ENCODE peak calls at places on chromosomes 12 and 14, in eight cellular contexts. U is pancreas, B is Panc1, N is tibial nerve, A is right lobe of liver, H is cardiac muscle cell, S is colonic mucosa, R is A549. O is an unnamed sample. For H3K4me1, the result is how much of the 10 kb centered on the place peaks cover.

GRCh38 chr12:13851828-13852227 is 129.6 kb downstream of the GRIN2B start:
- DNase-seq in U (no peak), B (no peak), N (no peak), A (no peak), H (no peak), S (no peak), R (peak), O (peak)

GRCh38 chr12:105221588-105222325 is 14.2 kb downstream of the APPL2 start:
- DNase-seq in U (no peak), B (no peak), N (no peak), A (no peak), H (no peak), S (no peak), R (no peak), O (no peak)

GRCh38 chr14:106308839-106309389 is 782.5 kb downstream of the TMEM121 start:
- DNase-seq in U (peak), B (peak), N (no peak), A (no peak), H (no peak), S (peak), R (peak), O (no peak)

GRCh38 chr12:118980407-118981014 is 830 bp upstream of the SRRM4 start:
- DNase-seq in U (no peak), B (no peak), N (no peak), A (no peak), H (no peak), S (no peak), R (no peak), O (no peak)

GRCh38 chr12:92369643-92370042 is 224.0 kb upstream of the BTG1 start:
- DNase-seq in U (no peak), B (no peak), N (no peak), A (no peak), H (no peak), S (no peak), R (peak), O (no peak)

GRCh38 chr12:86727151-86727550 is 471.0 kb upstream of the MGAT4C start:
- DNase-seq in U (no peak), B (no peak), N (no peak), A (no peak), H (peak), S (no peak), R (peak), O (no peak)

GRCh38 chr12:91818236-91819131 is 327.2 kb downstream of the BTG1 start:
- DNase-seq in U (no peak), B (no peak), N (no peak), A (no peak), H (no peak), S (no peak), R (no peak), O (no peak)

GRCh38 chr14:72433511-72433910 is 460.4 kb downstream of the DPF3 start:
- DNase-seq in U (no peak), B (no peak), N (no peak), A (no peak), H (peak), S (no peak), R (peak), O (no peak)

GRCh38 chr12:124371366-124371765 is 76.5 kb downstream of the RFLNA start:
- DNase-seq in U (no peak), B (no peak), N (no peak), A (peak), H (no peak), S (no peak), R (no peak), O (no peak)
- H3K4me1 ChIP-seq in U (under half), B (half or more), N (under half), A (under half), H (under half), S (under half), R (half or more), O (half or more)

DNA sequence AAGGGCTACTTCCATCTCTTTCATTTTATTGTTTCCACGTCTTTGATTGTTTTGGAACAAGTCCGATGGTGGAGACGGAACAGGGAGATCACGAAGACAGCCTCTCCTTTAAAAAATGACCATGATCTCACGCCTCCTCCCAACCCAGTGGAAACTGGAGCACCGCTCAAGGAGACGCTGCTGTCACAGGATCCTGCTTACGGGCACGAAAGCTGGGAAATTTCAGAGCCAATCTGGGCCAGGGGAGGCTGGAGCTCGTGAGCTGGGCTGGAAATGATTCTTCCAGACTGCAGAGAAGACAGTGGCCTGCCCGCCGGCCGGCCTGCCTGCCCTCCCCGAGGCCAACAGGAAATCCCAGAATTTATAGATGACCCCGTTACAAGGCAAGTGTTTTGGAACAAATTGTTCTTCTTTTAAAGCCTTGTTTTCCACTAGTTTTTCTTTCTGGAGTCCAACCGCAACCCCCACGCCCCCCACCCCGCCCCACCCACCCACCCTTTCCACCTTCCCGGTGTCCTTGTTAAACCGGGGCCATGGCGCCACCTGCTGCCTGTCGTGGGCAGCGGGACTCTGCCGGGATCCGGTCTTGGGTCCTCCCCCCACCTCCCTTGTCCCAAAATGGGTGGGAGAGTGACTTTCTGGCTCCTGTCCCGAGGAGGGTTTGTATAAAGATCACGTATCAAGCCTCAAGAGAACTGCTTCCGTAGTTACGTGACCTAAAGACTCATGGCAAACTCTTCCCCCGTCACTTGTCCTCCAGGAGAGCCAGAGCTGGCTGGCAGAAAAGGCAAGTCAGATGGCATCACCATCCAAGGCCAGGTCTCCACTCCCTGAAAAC is 40.3 kb downstream of the MAP1LC3B2 start:
- DNase-seq in U (peak), B (no peak), N (peak), A (peak), H (peak), S (peak), R (peak), O (peak)
- TF ChIP-seq CTCF in U (peak), B (peak), N (peak), A (peak), H (peak), S (peak), R (peak), O (peak)

GRCh38 chr12:12721251-12721689 is 4.1 kb downstream of the CDKN1B start:
- DNase-seq in U (no peak), B (no peak), N (no peak), A (no peak), H (no peak), S (peak), R (peak), O (peak)

GRCh38 chr12:12723681-12724420 is 6.7 kb downstream of the CDKN1B start:
- DNase-seq in U (peak), B (no peak), N (peak), A (peak), H (peak), S (peak), R (peak), O (peak)

GRCh38 chr12:12722351-12723146 is 5.4 kb downstream of the CDKN1B start:
- DNase-seq in U (no peak), B (no peak), N (no peak), A (no peak), H (peak), S (no peak), R (peak), O (no peak)

GRCh38 chr12:12724421-12725085 is 7.4 kb downstream of the CDKN1B start:
- DNase-seq in U (no peak), B (no peak), N (no peak), A (no peak), H (peak), S (no peak), R (no peak), O (no peak)

GRCh38 chr12:12723147-12723680 is 6.0 kb downstream of the CDKN1B start:
- DNase-seq in U (no peak), B (no peak), N (no peak), A (no peak), H (peak), S (no peak), R (peak), O (no peak)
- H3K4me1 ChIP-seq in U (under half), B (under half), N (under half), A (under half), H (under half), S (under half), R (under half), O (half or more)

DNA sequence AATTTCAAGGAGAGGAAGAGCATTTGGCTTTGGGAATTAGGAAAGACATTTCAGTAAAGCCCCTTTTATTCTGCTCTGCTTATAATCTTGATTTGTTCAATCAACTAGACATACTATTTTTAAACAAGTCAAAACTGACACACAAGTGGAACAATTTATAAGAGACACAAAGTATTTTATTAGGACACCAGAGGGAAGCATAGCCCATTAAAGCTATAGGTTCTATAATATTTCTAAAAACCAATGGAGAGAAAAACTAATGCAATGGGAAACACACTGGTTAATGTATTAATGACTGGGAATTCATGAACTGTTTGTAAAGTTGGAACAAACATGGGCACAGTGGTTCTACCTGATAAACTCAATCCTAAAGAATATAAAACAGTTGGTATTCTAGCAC is 15.3 kb upstream of the CERS5 start:
- DNase-seq in U (no peak), B (no peak), N (no peak), A (no peak), H (no peak), S (no peak), R (no peak), O (no peak)
- TF ChIP-seq CTCF in U (no peak), B (no peak), N (no peak), A (no peak), H (no peak), S (no peak), R (peak), O (no peak)

GRCh38 chr14:61127099-61127498 is 146.1 kb downstream of the SLC38A6 start:
- DNase-seq in U (no peak), B (no peak), N (no peak), A (no peak), H (no peak), S (no peak), R (no peak), O (no peak)

GRCh38 chr14:61126083-61126962 is 145.3 kb downstream of the SLC38A6 start:
- DNase-seq in U (no peak), B (no peak), N (no peak), A (no peak), H (no peak), S (no peak), R (no peak), O (no peak)

GRCh38 chr14:61129168-61129745 is 148.2 kb downstream of the SLC38A6 start:
- DNase-seq in U (no peak), B (no peak), N (no peak), A (no peak), H (no peak), S (no peak), R (no peak), O (no peak)

GRCh38 chr14:61130512-61131260 is 149.6 kb downstream of the SLC38A6 start:
- DNase-seq in U (no peak), B (no peak), N (no peak), A (no peak), H (no peak), S (no peak), R (no peak), O (no peak)

DNA sequence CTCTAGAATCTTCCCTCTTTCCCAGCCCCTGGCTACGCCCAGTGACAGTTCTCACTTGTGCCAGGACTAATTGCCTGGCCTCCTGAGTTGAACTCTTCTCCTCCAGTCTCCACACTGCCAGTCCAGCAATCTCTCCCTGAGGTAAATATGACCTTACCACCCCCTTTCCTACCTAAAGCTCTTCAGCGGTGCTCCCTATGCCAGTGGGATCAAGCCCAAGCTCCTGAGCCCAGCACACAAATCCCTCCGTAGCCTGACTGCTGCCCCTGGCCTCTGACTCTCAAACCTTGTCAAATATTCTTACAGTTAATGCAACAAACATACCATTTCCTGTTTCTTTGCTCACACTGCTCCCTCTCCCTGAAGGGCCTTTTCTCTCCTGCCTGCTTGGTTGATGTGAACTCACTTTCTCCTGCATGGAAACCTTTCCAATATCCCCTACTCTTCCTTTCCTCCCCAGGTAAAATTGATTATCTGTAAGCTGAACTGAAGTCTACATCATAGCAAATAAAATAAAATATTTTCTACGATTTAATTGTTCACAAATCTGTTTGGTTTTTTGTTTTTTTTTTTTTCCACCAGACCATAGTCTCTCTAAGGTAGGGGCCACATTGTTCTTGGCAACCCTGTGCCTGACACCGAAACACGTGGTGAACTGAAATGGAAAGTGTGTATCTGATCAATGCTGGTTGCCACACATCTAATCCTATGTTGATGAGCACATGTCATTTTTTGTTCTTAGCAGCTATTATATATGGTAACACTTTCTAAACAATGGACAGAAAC is 147.5 kb downstream of the SLC38A6 start:
- DNase-seq in U (no peak), B (no peak), N (no peak), A (no peak), H (no peak), S (no peak), R (no peak), O (no peak)
- H3K4me1 ChIP-seq in U (under half), B (under half), N (under half), A (under half), H (half or more), S (under half), R (under half), O (under half)

GRCh38 chr12:77686760-77687159 is 143.9 kb upstream of the NAV3 start:
- DNase-seq in U (no peak), B (no peak), N (no peak), A (no peak), H (peak), S (no peak), R (no peak), O (no peak)
- TF ChIP-seq CTCF in U (no peak), B (peak), N (no peak), A (no peak), H (no peak), S (no peak), R (no peak), O (no peak)